ENCODE peak calls at places on chromosomes 5 and 9, in six cellular contexts. E is Peyer's patch, X is upper lobe of left lung, Y is transverse colon, J is A549, W is H1. P is an unnamed sample. For H3K4me1, the result is how much of the 10 kb centered on the place peaks cover.

GRCh38 chr5:111589320-111589719 is 77.0 kb upstream of the STARD4 start:
- DNase-seq in X (no peak), Y (no peak), J (no peak), W (no peak), E (no peak), P (no peak)

GRCh38 chr9:21121079-21121478 is 20.6 kb downstream of the IFNW1 start:
- DNase-seq in E (no peak), J (no peak), W (no peak), X (no peak), Y (no peak), P (no peak)

GRCh38 chr5:2739360-2740050 is 12.0 kb downstream of the IRX2 start:
- DNase-seq in Y (no peak), W (no peak), J (no peak), X (peak), E (no peak), P (no peak)

GRCh38 chr5:34891981-34892380 is 23.3 kb downstream of the RAD1 start:
- DNase-seq in W (no peak), J (no peak), Y (no peak), X (no peak), E (no peak), P (no peak)

GRCh38 chr5:107121793-107122519 is 548.8 kb downstream of the EFNA5 start:
- DNase-seq in X (no peak), E (no peak), W (no peak), Y (no peak), J (no peak), P (no peak)

GRCh38 chr5:172659909-172660628 is 19.0 kb downstream of the NEURL1B start:
- DNase-seq in Y (peak), X (peak), E (peak), W (no peak), J (no peak), P (peak)

GRCh38 chr5:143539742-143540141 is 136.3 kb upstream of the NR3C1 start:
- DNase-seq in E (no peak), Y (no peak), J (no peak), X (no peak), W (no peak), P (no peak)

GRCh38 chr5:36199620-36200019 is 42.1 kb downstream of the NADK2 start:
- DNase-seq in E (no peak), J (no peak), Y (no peak), X (no peak), W (no peak), P (no peak)

GRCh38 chr9:99167694-99168093 is 54.0 kb downstream of the ALG2 start:
- DNase-seq in J (no peak), E (no peak), Y (no peak), X (no peak), W (no peak), P (no peak)

GRCh38 chr9:126431112-126431742 is 104.6 kb downstream of the MVB12B start:
- DNase-seq in Y (no peak), W (no peak), J (no peak), E (no peak), X (no peak), P (no peak)

GRCh38 chr9:89154651-89155336 is 23.8 kb downstream of the SHC3 start:
- DNase-seq in J (peak), Y (no peak), X (no peak), E (no peak), W (no peak), P (no peak)

GRCh38 chr9:83979812-83980394 is at the start of gene HNRNPK:
- DNase-seq in E (peak), Y (peak), J (peak), W (peak), X (peak), P (peak)

GRCh38 chr9:117718085-117718484 is 13.9 kb downstream of the TLR4 start:
- DNase-seq in X (no peak), W (no peak), Y (peak), J (no peak), E (no peak), P (no peak)

GRCh38 chr5:178290376-178290775 is 57.8 kb upstream of the PHYKPL start:
- DNase-seq in J (no peak), X (no peak), W (no peak), E (no peak), Y (no peak), P (no peak)

GRCh38 chr5:73391441-73391871 is 57.1 kb downstream of the FOXD1 start:
- DNase-seq in W (no peak), E (no peak), Y (no peak), X (no peak), J (no peak), P (no peak)

GRCh38 chr5:95647886-95648860 is 1.6 kb downstream of the RFESD start:
- DNase-seq in Y (no peak), J (no peak), X (no peak), W (no peak), E (no peak), P (no peak)

GRCh38 chr5:54738118-54738972 is 220.8 kb downstream of the SNX18 start:
- DNase-seq in X (no peak), E (no peak), J (no peak), Y (peak), W (no peak), P (peak)

GRCh38 chr9:129716091-129716490 is 36.8 kb downstream of the PTGES start:
- DNase-seq in Y (no peak), J (no peak), W (no peak), X (no peak), E (no peak), P (no peak)

GRCh38 chr5:24742334-24742733 is 97.6 kb upstream of the CDH10 start:
- DNase-seq in X (no peak), E (no peak), J (no peak), W (no peak), Y (no peak), P (no peak)

GRCh38 chr9:6564370-6564769 is 81.2 kb downstream of the GLDC start:
- DNase-seq in J (no peak), X (no peak), E (no peak), Y (no peak), W (no peak), P (no peak)

GRCh38 chr5:158265931-158266710 is 407.2 kb upstream of the CLINT1 start:
- DNase-seq in W (no peak), J (no peak), E (no peak), Y (no peak), X (no peak), P (no peak)

GRCh38 chr5:62457071-62457470 is 44.5 kb downstream of the IPO11 start:
- DNase-seq in X (no peak), W (no peak), J (no peak), E (no peak), Y (no peak), P (no peak)

GRCh38 chr5:31585519-31586270 is 53.2 kb upstream of the PDZD2 start:
- DNase-seq in J (no peak), X (no peak), Y (no peak), W (no peak), E (no peak), P (no peak)

GRCh38 chr5:150734579-150735384 is 24.0 kb downstream of the DCTN4 start:
- DNase-seq in E (no peak), X (no peak), W (no peak), Y (peak), J (no peak), P (peak)

GRCh38 chr5:71384706-71385105 is 70.7 kb upstream of the BDP1 start:
- DNase-seq in Y (no peak), J (no peak), E (no peak), W (no peak), X (no peak), P (no peak)

GRCh38 chr9:114291064-114291474 is 31.8 kb upstream of the ORM1 start:
- DNase-seq in W (peak), Y (peak), X (no peak), E (peak), J (peak), P (peak)

GRCh38 chr5:147093138-147093537 is 141.7 kb upstream of the STK32A start:
- DNase-seq in E (no peak), X (no peak), J (no peak), W (no peak), Y (no peak), P (no peak)

GRCh38 chr9:14866200-14866749 is 44.0 kb downstream of the FREM1 start:
- DNase-seq in E (no peak), Y (no peak), W (no peak), J (no peak), X (no peak), P (no peak)
- TF ChIP-seq POLR2A in E (no peak), Y (no peak), W (no peak), J (no peak), X (no peak), P (no peak)

GRCh38 chr5:57650360-57651069 is 167.9 kb upstream of the ACTBL2 start:
- DNase-seq in X (no peak), J (peak), E (no peak), W (peak), Y (peak), P (peak)

GRCh38 chr5:57655228-57655627 is 172.6 kb upstream of the ACTBL2 start:
- DNase-seq in W (no peak), E (no peak), Y (no peak), J (no peak), X (no peak), P (no peak)

GRCh38 chr5:57653636-57654290 is 171.2 kb upstream of the ACTBL2 start:
- DNase-seq in Y (no peak), X (no peak), E (no peak), J (no peak), W (no peak), P (peak)

DNA sequence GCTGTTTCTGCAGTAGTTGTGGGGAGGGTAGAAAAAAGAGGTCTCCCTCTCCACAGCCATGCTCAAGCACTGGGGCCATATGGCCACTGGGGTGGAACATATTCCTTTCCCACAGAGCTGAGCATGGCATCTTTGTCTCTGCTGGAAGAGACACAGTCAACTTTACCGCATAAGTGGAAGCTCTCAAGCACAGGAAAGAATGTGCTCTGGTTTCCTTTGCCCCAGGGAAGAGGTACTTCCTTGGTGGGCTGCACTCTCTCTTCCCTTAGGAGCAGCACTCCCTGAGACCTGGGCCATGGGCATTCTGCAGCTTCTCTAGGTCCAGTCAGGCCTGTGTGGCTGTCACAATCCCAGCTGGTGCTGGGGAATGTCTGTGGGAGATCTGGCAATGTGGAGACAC is 168.5 kb upstream of the ACTBL2 start:
- DNase-seq in J (no peak), W (no peak), X (no peak), Y (no peak), E (no peak), P (no peak)
- H3K4me1 ChIP-seq in J (under half), W (under half), X (under half), Y (under half), E (under half), P (under half)

DNA sequence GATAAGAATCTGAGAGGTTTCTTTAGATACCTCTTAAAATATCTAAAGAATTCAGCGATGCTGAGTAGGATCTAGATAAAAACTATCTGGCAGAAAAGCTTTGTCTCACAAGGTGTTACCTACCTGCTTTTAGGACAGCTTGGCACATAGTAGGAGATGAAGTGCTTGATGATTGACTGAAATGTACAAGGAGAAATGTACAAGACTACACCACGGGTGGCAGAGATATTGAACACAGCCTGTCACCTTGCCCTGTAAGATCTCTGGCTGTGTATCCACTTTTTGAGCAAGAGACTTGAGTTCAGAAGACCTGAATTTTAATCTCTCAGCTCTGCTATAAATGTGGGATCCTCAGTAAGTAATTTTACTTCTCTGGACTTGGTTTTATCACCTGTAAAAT is 15.7 kb downstream of the ALDOB start:
- DNase-seq in W (no peak), E (no peak), Y (no peak), J (no peak), X (no peak), P (no peak)
- TF ChIP-seq POLR2A in W (no peak), E (no peak), Y (no peak), J (no peak), X (no peak), P (no peak)

DNA sequence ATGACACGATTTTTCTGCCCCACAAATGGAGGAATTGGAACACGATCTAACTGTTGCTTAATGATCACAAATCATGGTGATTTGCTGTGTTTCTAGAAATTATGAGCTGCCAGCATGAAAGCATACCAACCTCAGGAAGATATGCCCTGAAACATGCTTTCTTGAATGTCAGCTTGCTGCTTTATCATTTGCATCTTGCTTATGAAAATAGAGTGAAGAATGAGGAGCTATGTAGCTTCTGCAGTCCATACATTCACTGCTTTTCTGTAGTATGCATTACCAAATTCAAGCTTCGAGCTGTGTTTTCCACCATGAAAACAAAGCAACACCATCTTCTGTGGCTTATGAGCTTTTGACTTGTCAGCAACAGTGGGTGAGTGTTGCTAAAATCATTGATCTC is 16.5 kb downstream of the F2RL2 start:
- DNase-seq in E (no peak), J (no peak), W (no peak), X (no peak), Y (no peak), P (no peak)
- H3K4me1 ChIP-seq in E (under half), J (under half), W (under half), X (under half), Y (under half), P (under half)

GRCh38 chr5:75052461-75053285 is at the start of gene GCNT4:
- DNase-seq in E (peak), W (no peak), Y (peak), X (peak), J (peak), P (peak)

GRCh38 chr5:75055727-75056144 is 3.4 kb upstream of the GCNT4 start:
- DNase-seq in Y (no peak), X (no peak), J (no peak), W (peak), E (no peak), P (no peak)

GRCh38 chr5:75054110-75054930 is 2.0 kb upstream of the GCNT4 start:
- DNase-seq in E (no peak), W (peak), J (no peak), X (peak), Y (peak), P (peak)

GRCh38 chr5:75051217-75051751 is 1.1 kb downstream of the GCNT4 start:
- DNase-seq in X (no peak), J (no peak), Y (peak), W (no peak), E (peak), P (no peak)

DNA sequence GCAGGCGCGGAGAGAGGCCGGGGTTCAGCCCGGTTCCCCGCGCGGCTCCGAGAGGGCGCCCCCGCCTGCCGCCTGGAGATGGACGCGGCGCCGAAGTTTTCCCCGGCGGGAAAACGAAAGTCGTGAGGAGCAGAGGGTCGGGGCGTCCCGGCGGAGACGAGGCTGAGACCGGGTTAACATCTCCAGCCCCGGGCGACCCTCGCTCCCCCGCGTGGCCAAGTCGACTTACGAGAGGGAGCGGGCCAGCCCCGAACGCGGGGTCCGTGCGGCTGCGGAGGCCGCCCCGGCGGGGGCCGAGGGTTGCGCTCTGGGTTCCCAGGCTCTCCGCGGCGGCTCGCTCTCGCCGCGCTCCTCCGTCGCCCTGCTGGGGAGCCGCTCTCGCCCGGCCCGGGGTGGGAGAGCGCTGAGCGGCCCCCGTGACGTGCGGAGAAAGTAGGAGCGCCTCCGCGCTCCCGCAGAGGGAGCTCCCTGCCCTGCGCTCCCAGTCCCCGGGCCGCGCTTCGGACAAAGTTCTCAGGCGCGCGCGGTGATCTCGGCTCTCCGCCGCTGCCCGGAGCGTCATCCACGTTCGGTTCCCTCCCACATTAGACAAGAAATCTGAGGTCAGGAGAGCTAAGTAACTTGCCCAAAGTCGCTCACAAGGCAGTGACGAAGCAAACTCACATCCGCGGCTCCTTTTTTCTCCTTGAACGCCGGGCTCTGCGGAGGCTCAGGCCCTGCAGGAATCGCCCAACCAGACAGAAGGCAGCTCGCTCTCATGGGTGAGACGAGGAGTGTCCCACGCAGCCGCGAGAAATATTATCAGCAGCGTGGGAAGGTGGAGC is 1.1 kb upstream of the GCNT4 start:
- DNase-seq in E (peak), W (no peak), J (peak), Y (peak), X (peak), P (peak)
- TF ChIP-seq POLR2A in E (peak), W (no peak), J (no peak), Y (peak), X (peak), P (no peak)

GRCh38 chr9:37989632-37990155 is 79.3 kb downstream of the SHB start:
- DNase-seq in X (no peak), J (no peak), W (no peak), E (no peak), Y (no peak), P (no peak)

GRCh38 chr9:37988602-37989001 is 80.4 kb downstream of the SHB start:
- DNase-seq in W (no peak), J (no peak), E (no peak), X (no peak), Y (no peak), P (no peak)

GRCh38 chr9:37988041-37988440 is 81.0 kb downstream of the SHB start:
- DNase-seq in J (no peak), E (peak), X (no peak), Y (no peak), W (no peak), P (no peak)

GRCh38 chr9:37992924-37993349 is 76.1 kb downstream of the SHB start:
- DNase-seq in E (peak), Y (no peak), X (no peak), J (no peak), W (no peak), P (no peak)

GRCh38 chr9:37990404-37991015 is 78.5 kb downstream of the SHB start:
- DNase-seq in E (no peak), Y (no peak), X (no peak), J (no peak), W (no peak), P (no peak)
- H3K4me1 ChIP-seq in E (under half), Y (under half), X (under half), J (under half), W (under half), P (under half)